ENCODE peak calls at places on chromosome 1, in seven cellular contexts. H is keratinocyte, U is hepatocyte, O is breast epithelium, Q is cardiac muscle cell, K is ovary, L is kidney. X is an unnamed sample.

GRCh38 chr1:116537898-116538297 is 32.9 kb downstream of the CD58 start:
- DNase-seq in H (no peak), O (no peak), U (no peak), L (no peak), Q (no peak), K (no peak), X (no peak)

GRCh38 chr1:45306319-45306718 is 20.4 kb upstream of the HPDL start:
- DNase-seq in K (no peak), L (no peak), Q (peak), U (no peak), O (no peak), H (no peak), X (no peak)

GRCh38 chr1:2801046-2801445 is 447 bp downstream of the TTC34 start:
- DNase-seq in O (no peak), H (no peak), Q (no peak), K (no peak), U (no peak), L (peak), X (peak)

GRCh38 chr1:54255026-54255425 is 55.1 kb downstream of the MRPL37 start:
- DNase-seq in U (no peak), L (no peak), H (no peak), K (no peak), O (no peak), Q (no peak), X (no peak)

GRCh38 chr1:59699227-59699847 is 115.4 kb upstream of the HOOK1 start:
- DNase-seq in K (peak), H (no peak), L (no peak), Q (peak), U (peak), O (no peak), X (no peak)

GRCh38 chr1:3454811-3455618 is 550 bp downstream of the ARHGEF16 start:
- DNase-seq in H (no peak), O (no peak), L (peak), K (no peak), Q (no peak), U (peak), X (peak)

GRCh38 chr1:94698759-94699502 is 121.2 kb upstream of the SLC44A3 start:
- DNase-seq in O (no peak), Q (peak), K (no peak), L (no peak), H (peak), U (peak), X (no peak)

GRCh38 chr1:97340951-97341350 is 579.9 kb downstream of the DPYD start:
- DNase-seq in H (no peak), K (no peak), U (no peak), L (no peak), Q (peak), O (no peak), X (no peak)

GRCh38 chr1:51170342-51170741 is 65.7 kb upstream of the RNF11 start:
- DNase-seq in O (no peak), U (no peak), L (no peak), H (no peak), Q (peak), K (no peak), X (no peak)

GRCh38 chr1:16484501-16484835 is 29.6 kb downstream of the RNU1-1 start:
- DNase-seq in U (no peak), H (no peak), O (no peak), K (no peak), L (no peak), Q (no peak), X (no peak)

GRCh38 chr1:107432108-107432507 is 291.3 kb downstream of the NTNG1 start:
- DNase-seq in L (no peak), K (no peak), O (no peak), Q (no peak), U (no peak), H (no peak), X (no peak)

GRCh38 chr1:77584884-77585283 is 97.6 kb downstream of the ZZZ3 start:
- DNase-seq in Q (no peak), L (no peak), O (no peak), K (no peak), U (no peak), H (no peak), X (no peak)

GRCh38 chr1:94863919-94864318 is 43.8 kb downstream of the SLC44A3 start:
- DNase-seq in O (no peak), H (peak), U (peak), L (no peak), Q (peak), K (peak), X (no peak)

GRCh38 chr1:7109901-7110300 is 324.6 kb downstream of the CAMTA1 start:
- DNase-seq in K (no peak), L (no peak), Q (no peak), O (no peak), H (no peak), U (no peak), X (no peak)
- H3K4me3 ChIP-seq in K (no peak), L (no peak), Q (no peak), O (no peak), H (no peak), U (no peak), X (no peak)

GRCh38 chr1:174870319-174870718 is 129.4 kb upstream of the CACYBP start:
- DNase-seq in L (no peak), Q (no peak), O (no peak), H (no peak), K (no peak), U (no peak), X (no peak)
- TF ChIP-seq CTCF in L (no peak), Q (no peak), O (no peak), H (no peak), K (no peak), U (no peak), X (no peak)

DNA sequence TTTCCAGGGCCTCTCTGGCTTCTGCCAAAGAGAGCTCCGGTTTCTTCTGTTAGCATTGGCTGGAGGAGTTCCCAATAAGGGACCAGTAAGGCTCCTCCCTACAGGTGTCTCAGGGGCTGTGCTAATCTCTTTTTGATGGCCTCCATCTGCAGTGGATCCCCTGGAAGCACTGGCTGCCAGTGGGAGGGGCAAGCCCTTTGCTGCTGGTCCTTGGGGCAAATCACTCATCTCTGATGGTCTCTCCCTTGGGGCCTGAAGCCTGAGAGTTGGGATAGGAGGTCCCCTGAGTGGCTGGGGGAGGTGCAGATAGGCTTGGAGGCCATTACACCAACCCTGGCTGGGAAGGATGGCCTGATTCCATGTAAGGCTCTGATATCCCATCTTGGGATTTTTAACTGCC is 89.1 kb upstream of the USP24 start:
- DNase-seq in O (no peak), L (no peak), K (no peak), H (no peak), U (no peak), Q (no peak), X (peak)
- H3K27ac ChIP-seq in O (no peak), L (no peak), K (no peak), H (no peak), U (no peak), Q (no peak), X (no peak)

DNA sequence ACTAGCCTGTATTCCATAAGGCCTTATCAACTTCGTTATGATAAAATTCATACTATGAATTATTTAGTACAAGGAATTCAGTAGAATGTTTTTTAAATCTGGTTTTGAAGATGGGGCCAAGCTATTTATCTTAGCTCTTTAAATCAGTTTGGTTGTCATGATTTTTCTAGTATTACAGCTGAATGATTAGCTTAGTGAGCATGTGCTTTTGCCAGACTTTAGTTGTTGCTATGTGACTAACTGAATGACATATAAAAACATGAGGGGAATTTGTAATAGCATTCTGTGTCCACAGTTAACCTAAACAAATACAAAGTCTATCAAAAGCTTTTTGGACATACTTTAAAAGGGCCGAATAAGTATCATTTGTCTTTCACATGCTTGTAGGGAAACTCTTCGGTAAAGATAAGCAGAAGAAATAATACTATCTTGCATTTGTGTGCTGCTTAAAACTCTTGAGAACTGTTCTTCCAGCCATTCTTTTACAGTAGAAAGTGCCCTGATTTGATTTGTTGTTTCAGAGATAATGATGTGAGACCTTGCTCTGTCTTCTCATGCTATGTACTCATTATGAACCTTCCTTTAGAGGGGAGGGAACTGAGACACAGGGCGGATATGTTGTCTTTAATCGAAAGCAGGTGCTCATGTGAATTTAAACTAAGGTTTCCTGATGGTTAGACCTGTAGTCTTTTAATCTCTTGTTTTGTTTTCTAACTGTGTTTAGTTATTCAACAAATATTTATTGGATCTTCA is 18.8 kb downstream of the NEK7 start:
- DNase-seq in K (no peak), H (no peak), L (no peak), Q (no peak), U (no peak), O (no peak), X (no peak)
- H3K4me3 ChIP-seq in K (no peak), H (no peak), L (no peak), Q (no peak), U (no peak), O (no peak), X (no peak)

GRCh38 chr1:153490272-153491051 is 30.0 kb upstream of the S100A7 start:
- DNase-seq in K (peak), U (peak), L (no peak), Q (peak), O (no peak), H (peak), X (peak)
- TF ChIP-seq CTCF in K (no peak), U (no peak), L (no peak), Q (no peak), O (no peak), H (no peak), X (no peak)

GRCh38 chr1:206804156-206804737 is 32.0 kb upstream of the IL10 start:
- DNase-seq in U (no peak), K (no peak), L (no peak), O (no peak), Q (no peak), H (no peak), X (no peak)
- H3K27ac ChIP-seq in U (no peak), K (no peak), L (no peak), O (no peak), Q (no peak), H (no peak), X (no peak)

X was measured in left ventricle myocardium inferior.